ENCODE peak calls at places on chromosomes 11 and 22, in five cellular contexts. N, Q, S, A and J are unnamed samples.

GRCh38 chr11:65928667-65929066 is 9.4 kb downstream of the DRAP1 start:
- DNase-seq in A (no peak), S (no peak), Q (no peak), N (no peak), J (no peak)

GRCh38 chr22:21712751-21713427 is 22.7 kb downstream of the YPEL1 start:
- DNase-seq in Q (peak), N (peak), A (peak), S (no peak), J (peak)

GRCh38 chr11:29734287-29734686 is 282.5 kb downstream of the KCNA4 start:
- DNase-seq in S (no peak), Q (no peak), A (peak), N (no peak), J (no peak)

GRCh38 chr11:45652781-45653180 is 12.6 kb downstream of the CHST1 start:
- DNase-seq in N (no peak), Q (peak), A (no peak), S (no peak), J (peak)

GRCh38 chr11:88035271-88035670 is 140.0 kb downstream of the RAB38 start:
- DNase-seq in A (no peak), N (no peak), S (no peak), Q (no peak), J (no peak)

GRCh38 chr22:18970180-18970947 is 34.3 kb upstream of the PRODH start:
- DNase-seq in N (peak), A (peak), S (peak), Q (peak), J (peak)

GRCh38 chr22:18021431-18021830 is 2.9 kb downstream of the MICAL3 start:
- DNase-seq in S (no peak), A (no peak), Q (no peak), N (no peak), J (no peak)

GRCh38 chr22:36562261-36562835 is 33.4 kb upstream of the EIF3D start:
- DNase-seq in N (peak), S (no peak), Q (no peak), A (no peak), J (no peak)

GRCh38 chr11:118258410-118258809 is 5.7 kb downstream of the MPZL2 start:
- DNase-seq in S (no peak), Q (no peak), A (no peak), N (no peak), J (no peak)

GRCh38 chr22:25111579-25112517 is 87.8 kb upstream of the CRYBB3 start:
- DNase-seq in S (no peak), A (no peak), N (peak), Q (no peak), J (peak)

GRCh38 chr11:130211144-130211543 is 51.6 kb downstream of the ST14 start:
- DNase-seq in N (no peak), S (no peak), Q (peak), A (no peak), J (peak)

GRCh38 chr11:86678296-86678695 is 5.9 kb upstream of the ME3 start:
- DNase-seq in Q (no peak), A (no peak), S (peak), N (no peak), J (no peak)

GRCh38 chr11:5300246-5300645 is 1.5 kb downstream of the OR51B4 start:
- DNase-seq in A (no peak), Q (no peak), N (no peak), S (no peak), J (no peak)

GRCh38 chr11:65204646-65205601 is 23.2 kb downstream of the CAPN1 start:
- DNase-seq in S (peak), Q (peak), N (peak), A (no peak), J (peak)

GRCh38 chr11:110929129-110929528 is 216.9 kb upstream of the ARHGAP20 start:
- DNase-seq in S (no peak), Q (no peak), A (no peak), N (no peak), J (no peak)

GRCh38 chr22:45164217-45165123 is 745 bp downstream of the NUP50 start:
- DNase-seq in S (peak), Q (peak), A (no peak), N (peak), J (no peak)

GRCh38 chr11:1370186-1371025 is 19.3 kb upstream of the BRSK2 start:
- DNase-seq in S (no peak), A (no peak), N (no peak), Q (no peak), J (no peak)

GRCh38 chr11:73059915-73060314 is 82.2 kb downstream of the FCHSD2 start:
- DNase-seq in N (no peak), Q (no peak), A (no peak), S (no peak), J (no peak)

GRCh38 chr22:50569041-50569459 is 6.3 kb upstream of the SYCE3 start:
- DNase-seq in S (no peak), Q (no peak), N (no peak), A (no peak), J (no peak)

GRCh38 chr11:2850366-2850765 is 35.2 kb downstream of the CDKN1C start:
- DNase-seq in Q (no peak), S (peak), N (no peak), A (no peak), J (no peak)

GRCh38 chr22:24099661-24100060 is 81.6 kb upstream of the SUSD2 start:
- DNase-seq in Q (no peak), A (no peak), N (no peak), S (no peak), J (no peak)

GRCh38 chr11:35525501-35526175 is at the start of gene PAMR1:
- DNase-seq in Q (peak), S (peak), N (peak), A (no peak), J (peak)

GRCh38 chr11:71465054-71465453 is 12.1 kb downstream of the NADSYN1 start:
- DNase-seq in N (no peak), A (no peak), S (no peak), Q (no peak), J (no peak)

GRCh38 chr22:31826443-31826842 is 72.6 kb downstream of the DEPDC5 start:
- DNase-seq in A (no peak), Q (no peak), N (no peak), S (no peak), J (no peak)

GRCh38 chr11:61516675-61517516 is 8.3 kb downstream of the LRRC10B start:
- DNase-seq in N (peak), Q (peak), A (no peak), S (peak), J (peak)

GRCh38 chr11:46776878-46777277 is 57.9 kb downstream of the F2 start:
- DNase-seq in S (no peak), A (no peak), N (no peak), Q (no peak), J (no peak)

GRCh38 chr22:39716534-39716933 is 146.0 kb downstream of the CACNA1I start:
- DNase-seq in Q (no peak), S (no peak), A (no peak), N (no peak), J (no peak)

GRCh38 chr11:8207080-8208000 is 38.5 kb upstream of the RIC3 start:
- DNase-seq in Q (no peak), S (no peak), A (no peak), N (no peak), J (peak)

GRCh38 chr11:67436459-67437081 is 912 bp downstream of the PTPRCAP start:
- DNase-seq in A (peak), Q (peak), N (peak), S (no peak), J (peak)

GRCh38 chr22:32986773-32987050 is 71.5 kb downstream of the SYN3 start:
- DNase-seq in Q (no peak), S (no peak), N (no peak), A (no peak), J (no peak)

GRCh38 chr22:44906999-44907644 is 102.7 kb downstream of the PHF21B start:
- DNase-seq in S (no peak), Q (no peak), N (no peak), A (no peak), J (no peak)

GRCh38 chr11:84249344-84250135 is 963.4 kb upstream of the CCDC90B start:
- DNase-seq in Q (no peak), S (no peak), A (no peak), N (peak), J (no peak)

GRCh38 chr11:8111636-8112035 is 30.6 kb downstream of the TUB start:
- DNase-seq in S (no peak), N (no peak), Q (no peak), A (no peak), J (no peak)

GRCh38 chr11:60719406-60719805 is 5.1 kb upstream of the MS4A18 start:
- DNase-seq in N (no peak), A (no peak), Q (no peak), S (no peak), J (no peak)

GRCh38 chr11:36953986-36954385 is 355.9 kb upstream of the RAG2 start:
- DNase-seq in Q (no peak), N (peak), A (no peak), S (no peak), J (no peak)

GRCh38 chr22:22508274-22509176 is at the start of gene ZNF280B:
- DNase-seq in N (peak), S (peak), A (peak), Q (peak), J (peak)

GRCh38 chr22:20015971-20016733 is 471 bp downstream of the ARVCF start:
- DNase-seq in S (no peak), A (peak), N (peak), Q (peak), J (peak)

GRCh38 chr11:20596629-20597129 is 2.7 kb upstream of the SLC6A5 start:
- DNase-seq in Q (no peak), A (no peak), S (no peak), N (no peak), J (peak)

GRCh38 chr11:23272095-23272494 is 411.8 kb upstream of the CCDC179 start:
- DNase-seq in A (no peak), Q (no peak), N (no peak), S (no peak), J (no peak)
- H3K18ac ChIP-seq in A (no peak), Q (no peak), N (no peak), S (no peak), J (no peak)

DNA sequence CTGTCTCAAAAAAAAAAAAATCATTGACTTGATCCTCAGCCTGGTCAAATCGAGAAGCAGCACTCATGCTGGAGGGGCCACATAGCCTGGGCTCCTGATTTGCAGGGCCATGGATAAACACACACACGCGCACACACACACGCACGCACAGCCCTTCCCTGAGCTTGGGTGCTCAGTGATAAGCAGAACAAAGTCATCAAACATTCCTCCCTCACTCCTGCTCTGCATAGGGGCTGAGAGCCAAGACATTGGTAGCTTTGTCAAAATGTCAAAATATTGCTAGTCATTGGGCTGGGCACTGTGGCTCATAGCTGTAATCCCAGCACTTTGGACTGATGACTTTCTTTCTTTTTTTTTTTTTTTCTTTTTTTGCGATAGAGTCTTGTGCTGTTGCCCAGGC is 34.0 kb upstream of the A4GALT start:
- DNase-seq in N (no peak), S (no peak), Q (no peak), A (peak), J (no peak)
- H2AK5ac ChIP-seq in N (no peak), S (no peak), Q (no peak), A (no peak), J (no peak)

DNA sequence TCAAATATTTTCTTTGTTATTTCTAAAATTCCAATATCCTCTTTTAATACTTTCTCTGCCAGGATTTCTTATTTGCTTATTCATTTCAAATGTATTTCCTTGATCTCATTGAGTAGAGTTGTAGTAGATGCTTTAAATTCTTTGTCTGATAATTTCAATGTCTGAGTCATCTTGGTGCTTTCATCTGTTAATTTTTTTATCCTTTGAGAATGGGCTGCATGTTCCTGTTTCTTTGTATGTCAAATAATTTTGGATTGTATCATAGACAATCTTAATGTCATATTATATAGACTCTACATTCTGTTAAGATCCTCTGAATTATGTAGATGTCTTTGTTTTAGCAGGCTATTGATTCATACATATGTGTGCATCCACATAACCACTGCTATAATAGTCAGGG is 57.5 kb downstream of the MYEOV start:
- DNase-seq in Q (no peak), N (peak), A (no peak), S (no peak), J (no peak)
- H2BK12ac ChIP-seq in Q (no peak), N (no peak), A (no peak), S (no peak), J (no peak)

GRCh38 chr22:49448546-49448945 is 379.1 kb downstream of the BRD1 start:
- DNase-seq in A (no peak), S (no peak), N (no peak), Q (no peak), J (no peak)
- H3K18ac ChIP-seq in A (no peak), S (no peak), N (no peak), Q (no peak), J (no peak)

GRCh38 chr11:131675489-131675888 is 305.1 kb downstream of the NTM start:
- DNase-seq in Q (no peak), N (no peak), A (no peak), S (no peak), J (no peak)
- H2AK5ac ChIP-seq in Q (no peak), N (no peak), A (no peak), S (no peak), J (no peak)

GRCh38 chr11:75858042-75858441 is 43.0 kb downstream of the UVRAG start:
- DNase-seq in Q (no peak), A (no peak), S (no peak), N (no peak), J (no peak)
- H2BK12ac ChIP-seq in Q (no peak), A (no peak), S (no peak), N (no peak), J (no peak)

DNA sequence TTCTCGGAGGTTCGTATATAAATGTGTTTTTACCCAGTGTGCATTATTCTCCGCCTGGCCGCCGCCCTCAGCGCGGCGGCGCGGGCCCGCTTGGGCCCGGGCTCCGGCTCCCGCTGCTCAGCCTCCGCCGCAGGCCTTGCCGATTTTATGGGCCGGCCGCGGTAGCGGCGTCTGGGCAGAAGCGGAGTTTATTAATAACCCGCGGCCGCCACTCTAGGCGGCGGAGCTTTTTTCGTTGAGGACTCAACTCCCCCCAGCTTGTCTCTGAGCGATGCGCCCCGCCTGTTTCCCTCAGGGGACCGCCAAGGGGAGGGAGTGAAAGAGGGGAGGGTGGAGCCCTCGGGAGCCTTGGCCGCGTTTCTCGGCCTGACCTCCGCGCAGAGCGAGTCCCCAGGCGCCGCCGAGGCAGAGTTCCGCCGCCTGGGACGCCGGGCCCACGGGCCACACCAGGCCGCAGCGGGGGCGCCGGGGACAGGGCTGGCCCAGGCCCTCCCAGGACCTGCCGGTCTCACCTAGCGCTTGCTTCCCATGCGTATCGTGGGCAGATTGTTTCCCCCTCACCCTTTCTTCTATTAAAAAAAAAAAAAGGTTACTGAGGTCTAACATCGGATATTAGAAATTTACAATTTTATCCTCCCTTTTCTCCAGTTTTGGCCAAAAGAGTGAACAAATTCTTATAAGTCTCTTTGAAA is 402 bp downstream of the ZNF143 start:
- DNase-seq in A (peak), N (peak), S (peak), Q (peak), J (no peak)
- H3K18ac ChIP-seq in A (peak), N (peak), S (peak), Q (peak), J (peak)

DNA sequence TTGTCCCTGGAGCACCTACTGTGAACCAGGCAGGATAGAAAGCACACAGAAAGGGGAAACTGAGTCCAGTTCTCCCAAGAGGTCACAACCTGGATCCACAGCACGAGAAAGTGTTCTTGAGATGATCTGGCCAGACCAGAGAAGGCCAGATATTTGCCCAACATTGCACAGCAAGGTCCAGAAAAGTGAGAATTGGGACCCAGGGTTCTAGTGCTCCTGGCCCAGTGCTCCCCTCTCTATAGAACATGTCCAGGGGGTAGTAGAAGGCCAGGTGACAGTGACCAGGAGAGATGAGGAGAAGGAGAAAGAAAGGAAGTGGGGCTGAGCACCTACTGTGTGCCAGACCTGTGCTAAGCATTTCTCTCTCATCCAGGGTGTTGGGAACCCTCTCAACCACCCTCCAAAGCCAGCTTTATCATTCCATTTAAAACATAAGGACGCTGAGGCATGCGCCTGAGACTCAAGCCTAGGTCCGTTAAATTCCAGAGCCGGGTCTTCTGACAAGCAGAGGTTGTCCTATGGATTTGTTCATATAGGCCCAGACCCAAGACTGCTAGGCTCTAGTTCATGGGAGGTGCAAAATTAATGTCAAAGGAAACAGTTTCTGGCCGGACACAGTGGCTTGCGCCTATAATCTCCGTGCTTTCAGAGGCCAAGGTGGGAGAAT is 128.7 kb downstream of the MN1 start:
- DNase-seq in S (no peak), N (no peak), A (no peak), Q (no peak), J (no peak)
- H2AK5ac ChIP-seq in S (peak), N (no peak), A (no peak), Q (no peak), J (no peak)

DNA sequence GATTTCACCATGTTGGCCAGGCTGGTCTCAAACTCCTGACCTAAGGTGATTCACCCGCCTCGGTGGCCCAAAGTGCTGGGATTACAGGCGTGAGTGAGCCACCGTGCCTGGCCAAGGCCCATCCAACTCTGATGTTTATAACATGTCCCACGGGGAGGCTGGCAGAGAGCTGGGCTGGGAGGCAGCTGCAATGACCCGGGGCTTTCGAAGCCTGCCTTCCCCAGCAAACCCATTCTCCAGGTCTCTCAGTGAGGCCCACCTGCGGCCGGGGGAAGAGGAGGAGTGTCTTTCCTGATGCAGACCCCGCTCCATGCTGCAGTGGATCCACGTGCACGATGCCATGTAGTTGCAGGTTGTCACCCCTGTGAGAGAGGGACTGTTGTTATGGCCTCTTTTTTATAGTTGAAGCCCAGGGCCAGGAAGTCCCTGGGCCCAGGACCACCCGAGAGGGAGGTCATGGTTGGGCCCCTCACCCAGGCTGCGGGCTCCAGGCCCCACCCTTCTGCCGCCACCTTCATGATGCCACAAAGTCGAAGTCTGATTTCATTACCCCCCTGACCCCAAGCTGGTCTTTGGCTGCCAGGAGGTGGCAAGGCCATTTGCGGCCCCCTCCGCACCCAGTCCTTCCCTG is 38.3 kb downstream of the KCNJ4 start:
- DNase-seq in N (no peak), A (no peak), S (no peak), Q (no peak), J (no peak)
- H2BK12ac ChIP-seq in N (no peak), A (no peak), S (peak), Q (peak), J (no peak)

GRCh38 chr11:115624065-115624464 is 119.8 kb upstream of the CADM1 start:
- DNase-seq in S (no peak), N (peak), Q (no peak), A (no peak), J (no peak)
- H3K18ac ChIP-seq in S (no peak), N (no peak), Q (no peak), A (no peak), J (no peak)